ENCODE peak calls at places on chromosomes 3 and 15, in seven cellular contexts. P, E, Y, B, V, R and F are unnamed samples. For H3K4me1 and H3K36me3, the result is how much of the 10 kb centered on the place peaks cover.

GRCh38 chr3:190384241-190384863 is 3.6 kb upstream of the CLDN16 start:
- DNase-seq in P (peak), E (no peak), Y (peak), B (peak), V (no peak), R (no peak), F (no peak)

GRCh38 chr15:89936051-89936792 is 23.5 kb upstream of the ARPIN start:
- DNase-seq in P (no peak), E (no peak), Y (no peak), B (no peak), V (no peak), R (peak), F (peak)

GRCh38 chr3:40317061-40317676 is 7.7 kb downstream of the EIF1B start:
- DNase-seq in P (peak), E (peak), Y (no peak), B (peak), V (peak), R (peak), F (peak)

GRCh38 chr3:124731760-124732159 is 1.5 kb downstream of the UMPS start:
- DNase-seq in P (no peak), E (no peak), Y (no peak), B (no peak), V (no peak), R (no peak), F (no peak)

GRCh38 chr3:118544458-118544857 is 490.2 kb downstream of the IGSF11 start:
- DNase-seq in P (no peak), E (no peak), Y (no peak), B (no peak), V (no peak), R (no peak), F (no peak)

GRCh38 chr3:148648685-148649352 is 48.9 kb upstream of the AGTR1 start:
- DNase-seq in P (no peak), E (no peak), Y (no peak), B (peak), V (no peak), R (no peak), F (no peak)

GRCh38 chr15:85172846-85173490 is 191.3 kb downstream of the PDE8A start:
- DNase-seq in P (no peak), E (no peak), Y (no peak), B (peak), V (no peak), R (no peak), F (no peak)

GRCh38 chr3:18987862-18988447 is 160.4 kb upstream of the KCNH8 start:
- DNase-seq in P (no peak), E (no peak), Y (peak), B (no peak), V (no peak), R (no peak), F (no peak)

GRCh38 chr3:43104039-43104438 is 1.8 kb downstream of the POMGNT2 start:
- DNase-seq in P (no peak), E (no peak), Y (no peak), B (no peak), V (no peak), R (no peak), F (no peak)

GRCh38 chr3:56133423-56133822 is 334.8 kb downstream of the ERC2 start:
- DNase-seq in P (no peak), E (no peak), Y (no peak), B (peak), V (no peak), R (no peak), F (no peak)

GRCh38 chr3:55185380-55185779 is 257.5 kb upstream of the LRTM1 start:
- DNase-seq in P (no peak), E (no peak), Y (no peak), B (peak), V (no peak), R (no peak), F (no peak)

GRCh38 chr3:175091426-175092114 is 232.4 kb downstream of the NAALADL2 start:
- DNase-seq in P (no peak), E (no peak), Y (no peak), B (peak), V (no peak), R (no peak), F (no peak)

GRCh38 chr3:50189274-50189673 is 2.1 kb upstream of the GNAT1 start:
- DNase-seq in P (peak), E (peak), Y (peak), B (peak), V (no peak), R (no peak), F (no peak)

GRCh38 chr3:10772230-10773161 is 43.5 kb upstream of the SLC6A11 start:
- DNase-seq in P (peak), E (no peak), Y (no peak), B (no peak), V (no peak), R (no peak), F (no peak)

GRCh38 chr3:32455609-32456428 is 46.8 kb downstream of the CMTM6 start:
- DNase-seq in P (no peak), E (no peak), Y (peak), B (no peak), V (no peak), R (peak), F (peak)

GRCh38 chr15:48936666-48937065 is 27.1 kb downstream of the SHC4 start:
- DNase-seq in P (no peak), E (no peak), Y (no peak), B (peak), V (no peak), R (no peak), F (no peak)

GRCh38 chr3:14441920-14442300 is 39.5 kb downstream of the SLC6A6 start:
- DNase-seq in P (no peak), E (no peak), Y (no peak), B (no peak), V (no peak), R (no peak), F (no peak)
- H3K4me1 ChIP-seq in P (under half), E (under half), Y (under half), B (under half), V (under half), R (under half), F (under half)

DNA sequence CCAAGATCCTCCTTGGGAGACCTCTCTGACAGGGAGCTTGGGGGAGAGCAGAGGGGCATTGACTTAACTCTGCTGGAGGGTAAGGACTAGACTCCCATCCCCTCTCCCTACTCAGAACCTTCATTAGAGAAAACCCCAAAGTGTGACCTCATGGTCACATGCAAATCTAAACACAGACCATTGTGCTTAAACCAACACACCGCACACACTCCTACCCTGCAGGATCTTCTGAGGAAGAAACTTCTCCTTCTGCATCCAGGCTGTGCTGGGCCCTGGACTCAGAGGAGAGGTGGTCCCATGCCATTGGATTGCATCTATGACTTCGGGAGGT is 797 bp upstream of the PARP16 start:
- DNase-seq in P (no peak), E (no peak), Y (no peak), B (no peak), V (no peak), R (no peak), F (no peak)
- H3K4me3 ChIP-seq in P (no peak), E (no peak), Y (no peak), B (no peak), V (no peak), R (peak), F (no peak)

DNA sequence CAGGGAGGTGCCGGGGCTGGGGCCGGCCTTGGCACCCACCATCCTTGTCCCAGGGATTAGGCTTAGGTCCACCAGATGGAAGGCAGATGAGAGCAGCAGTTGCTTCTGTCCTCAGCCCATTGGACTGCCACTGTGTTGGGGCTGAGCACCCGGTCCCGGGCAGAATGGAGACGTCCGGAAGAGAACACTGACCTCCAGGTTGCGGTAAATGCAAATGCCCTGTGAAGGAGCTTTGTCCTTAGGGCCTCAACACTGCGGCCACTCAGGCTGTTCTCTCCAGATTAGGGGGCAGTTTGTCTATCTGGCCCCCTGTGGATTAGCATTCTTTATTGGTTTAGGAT is at the start of gene SERINC4:
- DNase-seq in P (no peak), E (no peak), Y (no peak), B (no peak), V (no peak), R (no peak), F (no peak)
- H3K36me3 ChIP-seq in P (under half), E (under half), Y (half or more), B (under half), V (under half), R (under half), F (under half)

GRCh38 chr3:135990903-135991302 is 25.4 kb downstream of the PPP2R3A start:
- DNase-seq in P (no peak), E (no peak), Y (no peak), B (no peak), V (no peak), R (no peak), F (no peak)

GRCh38 chr3:135992072-135992471 is 26.5 kb downstream of the PPP2R3A start:
- DNase-seq in P (no peak), E (no peak), Y (no peak), B (peak), V (no peak), R (no peak), F (no peak)

GRCh38 chr3:135989247-135989646 is 23.7 kb downstream of the PPP2R3A start:
- DNase-seq in P (no peak), E (no peak), Y (no peak), B (no peak), V (no peak), R (no peak), F (no peak)

GRCh38 chr3:135991621-135992020 is 26.1 kb downstream of the PPP2R3A start:
- DNase-seq in P (no peak), E (no peak), Y (no peak), B (no peak), V (no peak), R (no peak), F (no peak)

GRCh38 chr3:135987647-135988046 is 22.1 kb downstream of the PPP2R3A start:
- DNase-seq in P (no peak), E (no peak), Y (no peak), B (no peak), V (no peak), R (no peak), F (no peak)
- H3K4me1 ChIP-seq in P (under half), E (under half), Y (under half), B (under half), V (under half), R (under half), F (under half)

GRCh38 chr3:136836511-136837156 is 17.7 kb downstream of the SLC35G2 start:
- DNase-seq in P (no peak), E (no peak), Y (no peak), B (no peak), V (no peak), R (no peak), F (no peak)
- H3K4me3 ChIP-seq in P (no peak), E (no peak), Y (no peak), B (no peak), V (no peak), R (no peak), F (no peak)

GRCh38 chr3:170159933-170160332 is 21.6 kb downstream of the PHC3 start:
- DNase-seq in P (no peak), E (no peak), Y (no peak), B (no peak), V (no peak), R (no peak), F (no peak)

GRCh38 chr3:170164720-170165119 is 16.8 kb downstream of the PHC3 start:
- DNase-seq in P (no peak), E (no peak), Y (no peak), B (no peak), V (no peak), R (no peak), F (no peak)

GRCh38 chr3:170162052-170162451 is 19.5 kb downstream of the PHC3 start:
- DNase-seq in P (no peak), E (no peak), Y (no peak), B (no peak), V (no peak), R (no peak), F (no peak)

GRCh38 chr3:170162630-170163029 is 18.9 kb downstream of the PHC3 start:
- DNase-seq in P (no peak), E (no peak), Y (no peak), B (no peak), V (no peak), R (no peak), F (no peak)

DNA sequence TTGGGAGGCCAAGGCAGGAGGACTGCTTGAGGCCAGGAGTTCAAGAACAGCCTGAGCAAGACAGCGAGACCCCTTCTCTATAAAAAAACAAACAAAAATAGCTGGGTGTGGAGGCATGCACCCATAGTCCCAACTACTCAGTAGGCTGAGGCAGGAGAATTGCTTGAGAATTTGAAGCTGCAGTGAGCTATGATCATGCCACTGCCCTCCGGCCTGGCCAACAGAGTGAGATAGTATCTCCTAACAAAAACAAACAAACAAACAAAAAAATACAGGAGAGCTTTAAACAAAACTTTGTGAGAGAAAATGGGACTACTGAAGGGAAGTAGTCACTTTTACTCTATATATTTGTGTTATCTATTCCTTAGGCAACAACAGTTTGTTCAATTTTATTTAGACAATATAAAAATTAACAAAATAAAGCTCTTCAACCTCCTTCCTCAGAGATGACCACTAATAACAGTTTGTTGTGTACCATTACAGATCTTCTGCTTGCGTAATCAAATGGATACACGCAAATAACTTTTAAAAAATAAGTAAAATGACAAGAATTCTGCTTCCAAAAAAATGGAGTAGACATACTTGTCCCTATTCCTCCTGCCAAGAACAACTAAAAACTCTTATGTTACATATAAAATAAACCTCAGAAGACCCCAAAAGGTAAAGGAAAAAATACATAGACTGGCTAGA is 17.4 kb downstream of the PHC3 start:
- DNase-seq in P (no peak), E (no peak), Y (no peak), B (no peak), V (no peak), R (no peak), F (no peak)
- H3K36me3 ChIP-seq in P (under half), E (under half), Y (half or more), B (under half), V (under half), R (under half), F (under half)